ENCODE peak calls at places on chromosomes 12 and 14, in nine cellular contexts. One of them, this sample, is unnamed.

GRCh38 chr12:58496411-58496810 is 423.9 kb downstream of the LRIG3 start:
- DNase-seq in activated CD8-positive, alpha-beta memory T cell treated with anti-CD3 and anti-CD28 coated beads for 24 hours: no peak
- DNase-seq in GM18507: no peak
- DNase-seq in ELF-1: no peak
- DNase-seq in T-helper 2 cell: no peak
- DNase-seq in adrenal gland: no peak
- DNase-seq in HEK293T: no peak
- DNase-seq in NAMALWA: no peak
- DNase-seq in CD14-positive monocyte: no peak
- DNase-seq in this sample: no peak

GRCh38 chr12:91772411-91772810 is 373.2 kb downstream of the BTG1 start:
- DNase-seq in activated CD8-positive, alpha-beta memory T cell treated with anti-CD3 and anti-CD28 coated beads for 24 hours: no peak
- DNase-seq in GM18507: no peak
- DNase-seq in ELF-1: no peak
- DNase-seq in T-helper 2 cell: no peak
- DNase-seq in adrenal gland: no peak
- DNase-seq in HEK293T: no peak
- DNase-seq in NAMALWA: no peak
- DNase-seq in CD14-positive monocyte: no peak
- DNase-seq in this sample: no peak

GRCh38 chr14:94305620-94306019 is 12.6 kb upstream of the SERPINA10 start:
- DNase-seq in activated CD8-positive, alpha-beta memory T cell treated with anti-CD3 and anti-CD28 coated beads for 24 hours: no peak
- DNase-seq in GM18507: no peak
- DNase-seq in ELF-1: no peak
- DNase-seq in T-helper 2 cell: no peak
- DNase-seq in adrenal gland: peak; percentile 13
- DNase-seq in HEK293T: no peak
- DNase-seq in NAMALWA: no peak
- DNase-seq in CD14-positive monocyte: no peak
- DNase-seq in this sample: no peak

GRCh38 chr12:96224219-96224615 is 30.0 kb downstream of the ELK3 start:
- DNase-seq in activated CD8-positive, alpha-beta memory T cell treated with anti-CD3 and anti-CD28 coated beads for 24 hours: no peak
- DNase-seq in GM18507: no peak
- DNase-seq in ELF-1: no peak
- DNase-seq in T-helper 2 cell: no peak
- DNase-seq in adrenal gland: no peak
- DNase-seq in HEK293T: no peak
- DNase-seq in NAMALWA: no peak
- DNase-seq in CD14-positive monocyte: no peak
- DNase-seq in this sample: no peak

GRCh38 chr14:50425816-50426215 is 29.1 kb upstream of the CDKL1 start:
- DNase-seq in activated CD8-positive, alpha-beta memory T cell treated with anti-CD3 and anti-CD28 coated beads for 24 hours: no peak
- DNase-seq in GM18507: no peak
- DNase-seq in ELF-1: no peak
- DNase-seq in T-helper 2 cell: no peak
- DNase-seq in adrenal gland: no peak
- DNase-seq in HEK293T: peak; percentile 36
- DNase-seq in NAMALWA: no peak
- DNase-seq in CD14-positive monocyte: no peak
- DNase-seq in this sample: peak; percentile 49

GRCh38 chr12:109727039-109727723 is 13.6 kb downstream of the FAM222A start:
- DNase-seq in activated CD8-positive, alpha-beta memory T cell treated with anti-CD3 and anti-CD28 coated beads for 24 hours: no peak
- DNase-seq in GM18507: no peak
- DNase-seq in ELF-1: no peak
- DNase-seq in T-helper 2 cell: no peak
- DNase-seq in adrenal gland: peak; percentile 69
- DNase-seq in HEK293T: no peak
- DNase-seq in NAMALWA: no peak
- DNase-seq in CD14-positive monocyte: peak; percentile 27
- DNase-seq in this sample: no peak

GRCh38 chr14:99441157-99441870 is 39.3 kb downstream of the SETD3 start:
- DNase-seq in activated CD8-positive, alpha-beta memory T cell treated with anti-CD3 and anti-CD28 coated beads for 24 hours: no peak
- DNase-seq in GM18507: no peak
- DNase-seq in ELF-1: peak; percentile 59
- DNase-seq in T-helper 2 cell: no peak
- DNase-seq in adrenal gland: no peak
- DNase-seq in HEK293T: peak; percentile 21
- DNase-seq in NAMALWA: no peak
- DNase-seq in CD14-positive monocyte: no peak
- DNase-seq in this sample: no peak

GRCh38 chr14:74891870-74892269 is 10.2 kb downstream of the DLST start:
- DNase-seq in activated CD8-positive, alpha-beta memory T cell treated with anti-CD3 and anti-CD28 coated beads for 24 hours: no peak
- DNase-seq in GM18507: no peak
- DNase-seq in ELF-1: no peak
- DNase-seq in T-helper 2 cell: no peak
- DNase-seq in adrenal gland: no peak
- DNase-seq in HEK293T: no peak
- DNase-seq in NAMALWA: no peak
- DNase-seq in CD14-positive monocyte: no peak
- DNase-seq in this sample: no peak

GRCh38 chr12:119665164-119665929 is 2.6 kb upstream of the PRKAB1 start:
- DNase-seq in activated CD8-positive, alpha-beta memory T cell treated with anti-CD3 and anti-CD28 coated beads for 24 hours: no peak
- DNase-seq in GM18507: no peak
- DNase-seq in ELF-1: no peak
- DNase-seq in T-helper 2 cell: no peak
- DNase-seq in adrenal gland: no peak
- DNase-seq in HEK293T: no peak
- DNase-seq in NAMALWA: no peak
- DNase-seq in CD14-positive monocyte: no peak
- DNase-seq in this sample: no peak

GRCh38 chr12:110022980-110023633 is 23.9 kb downstream of the ANKRD13A start:
- DNase-seq in activated CD8-positive, alpha-beta memory T cell treated with anti-CD3 and anti-CD28 coated beads for 24 hours: no peak
- DNase-seq in GM18507: no peak
- DNase-seq in ELF-1: no peak
- DNase-seq in T-helper 2 cell: no peak
- DNase-seq in adrenal gland: no peak
- DNase-seq in HEK293T: no peak
- DNase-seq in NAMALWA: no peak
- DNase-seq in CD14-positive monocyte: no peak
- DNase-seq in this sample: peak; percentile 40

GRCh38 chr12:63480186-63480585 is 188.1 kb downstream of the DPY19L2 start:
- DNase-seq in activated CD8-positive, alpha-beta memory T cell treated with anti-CD3 and anti-CD28 coated beads for 24 hours: no peak
- DNase-seq in GM18507: no peak
- DNase-seq in ELF-1: no peak
- DNase-seq in T-helper 2 cell: no peak
- DNase-seq in adrenal gland: no peak
- DNase-seq in HEK293T: no peak
- DNase-seq in NAMALWA: no peak
- DNase-seq in CD14-positive monocyte: no peak
- DNase-seq in this sample: no peak

GRCh38 chr12:69987453-69988102 is 162.6 kb downstream of the MYRFL start:
- DNase-seq in activated CD8-positive, alpha-beta memory T cell treated with anti-CD3 and anti-CD28 coated beads for 24 hours: no peak
- DNase-seq in GM18507: no peak
- DNase-seq in ELF-1: no peak
- DNase-seq in T-helper 2 cell: no peak
- DNase-seq in adrenal gland: peak; percentile 67
- DNase-seq in HEK293T: no peak
- DNase-seq in NAMALWA: no peak
- DNase-seq in CD14-positive monocyte: no peak
- DNase-seq in this sample: peak; percentile 84

GRCh38 chr14:90620540-90621204 is 195.6 kb downstream of the TTC7B start:
- DNase-seq in activated CD8-positive, alpha-beta memory T cell treated with anti-CD3 and anti-CD28 coated beads for 24 hours: no peak
- DNase-seq in GM18507: no peak
- DNase-seq in ELF-1: no peak
- DNase-seq in T-helper 2 cell: no peak
- DNase-seq in adrenal gland: peak; percentile 11
- DNase-seq in HEK293T: no peak
- DNase-seq in NAMALWA: no peak
- DNase-seq in CD14-positive monocyte: no peak
- DNase-seq in this sample: no peak

GRCh38 chr12:110530511-110530910 is 28.4 kb downstream of the RAD9B start:
- DNase-seq in activated CD8-positive, alpha-beta memory T cell treated with anti-CD3 and anti-CD28 coated beads for 24 hours: no peak
- DNase-seq in GM18507: no peak
- DNase-seq in ELF-1: no peak
- DNase-seq in T-helper 2 cell: no peak
- DNase-seq in adrenal gland: no peak
- DNase-seq in HEK293T: no peak
- DNase-seq in NAMALWA: no peak
- DNase-seq in CD14-positive monocyte: no peak
- DNase-seq in this sample: no peak